ENCODE peak calls at places on chromosomes 3 and 15, in ten cellular contexts. E, X, H, Y, L, A, R, J, U and S are unnamed samples.

GRCh38 chr3:104066658-104067057 is 1300.1 kb upstream of the ALCAM start:
- DNase-seq in E (no peak), X (no peak), H (no peak), Y (no peak), L (no peak), A (no peak), R (no peak), J (peak), U (no peak), S (no peak)

GRCh38 chr3:178709047-178709446 is 172.8 kb downstream of the KCNMB2 start:
- DNase-seq in E (no peak), X (no peak), H (no peak), Y (no peak), L (no peak), A (no peak), R (no peak), J (no peak), U (no peak), S (no peak)

GRCh38 chr3:54342676-54343075 is 220.3 kb downstream of the CACNA2D3 start:
- DNase-seq in E (no peak), X (no peak), H (no peak), Y (no peak), L (no peak), A (no peak), R (no peak), J (no peak), U (peak), S (no peak)

GRCh38 chr3:36763850-36764703 is at the start of gene DCLK3:
- DNase-seq in E (no peak), X (no peak), H (peak), Y (no peak), L (no peak), A (no peak), R (no peak), J (no peak), U (no peak), S (peak)

GRCh38 chr3:152268501-152269422 is at the start of gene MBNL1:
- DNase-seq in E (peak), X (peak), H (peak), Y (peak), L (peak), A (peak), R (peak), J (peak), U (peak), S (peak)

GRCh38 chr15:68302729-68303128 is 25.2 kb downstream of the FEM1B start:
- DNase-seq in E (no peak), X (no peak), H (peak), Y (peak), L (no peak), A (no peak), R (no peak), J (no peak), U (no peak), S (no peak)

GRCh38 chr15:40051616-40052415 is 12.8 kb upstream of the SRP14 start:
- DNase-seq in E (no peak), X (no peak), H (peak), Y (no peak), L (no peak), A (no peak), R (no peak), J (no peak), U (no peak), S (no peak)

GRCh38 chr15:63969652-63970421 is 76.4 kb downstream of the DAPK2 start:
- DNase-seq in E (peak), X (no peak), H (peak), Y (no peak), L (no peak), A (no peak), R (peak), J (no peak), U (peak), S (no peak)

GRCh38 chr3:42632146-42632545 is 21.4 kb upstream of the ZBTB47 start:
- DNase-seq in E (no peak), X (no peak), H (no peak), Y (no peak), L (no peak), A (no peak), R (no peak), J (no peak), U (no peak), S (no peak)

GRCh38 chr3:4825572-4826236 is 153.5 kb upstream of the BHLHE40 start:
- DNase-seq in E (peak), X (peak), H (no peak), Y (no peak), L (no peak), A (peak), R (peak), J (no peak), U (peak), S (peak)

GRCh38 chr3:133662256-133662773 is 574 bp upstream of the TOPBP1 start:
- DNase-seq in E (no peak), X (no peak), H (no peak), Y (no peak), L (peak), A (peak), R (peak), J (peak), U (no peak), S (no peak)

GRCh38 chr15:95784508-95784907 is 546.0 kb upstream of the NR2F2 start:
- DNase-seq in E (no peak), X (no peak), H (no peak), Y (no peak), L (no peak), A (no peak), R (no peak), J (no peak), U (no peak), S (no peak)

GRCh38 chr3:112640333-112640863 is 545 bp downstream of the CCDC80 start:
- DNase-seq in E (no peak), X (no peak), H (no peak), Y (peak), L (no peak), A (peak), R (no peak), J (peak), U (no peak), S (no peak)

GRCh38 chr3:21356402-21356801 is 394.6 kb downstream of the ZNF385D start:
- DNase-seq in E (no peak), X (no peak), H (no peak), Y (no peak), L (no peak), A (no peak), R (no peak), J (peak), U (no peak), S (no peak)

GRCh38 chr15:75349851-75350588 is 3.2 kb downstream of the NEIL1 start:
- DNase-seq in E (no peak), X (no peak), H (peak), Y (no peak), L (peak), A (no peak), R (no peak), J (no peak), U (peak), S (no peak)

GRCh38 chr3:109050591-109051167 is 67.3 kb downstream of the MORC1 start:
- DNase-seq in E (no peak), X (no peak), H (no peak), Y (no peak), L (peak), A (peak), R (peak), J (peak), U (no peak), S (no peak)

GRCh38 chr15:65532738-65533051 is 2.4 kb downstream of the HACD3 start:
- DNase-seq in E (no peak), X (no peak), H (no peak), Y (no peak), L (no peak), A (peak), R (peak), J (peak), U (no peak), S (no peak)

GRCh38 chr3:127791221-127791913 is 30.9 kb downstream of the MGLL start:
- DNase-seq in E (no peak), X (no peak), H (peak), Y (no peak), L (peak), A (peak), R (no peak), J (peak), U (no peak), S (peak)

GRCh38 chr3:123719785-123720531 is 135.1 kb upstream of the HACD2 start:
- DNase-seq in E (peak), X (peak), H (no peak), Y (peak), L (no peak), A (no peak), R (no peak), J (no peak), U (peak), S (no peak)

GRCh38 chr3:192514081-192514753 is 213.1 kb downstream of the FGF12 start:
- DNase-seq in E (no peak), X (no peak), H (peak), Y (no peak), L (no peak), A (peak), R (no peak), J (peak), U (peak), S (peak)

GRCh38 chr3:46899151-46900006 is 21.9 kb downstream of the PTH1R start:
- DNase-seq in E (no peak), X (peak), H (peak), Y (no peak), L (no peak), A (no peak), R (no peak), J (no peak), U (no peak), S (peak)

GRCh38 chr3:20990896-20991295 is 760.1 kb downstream of the ZNF385D start:
- DNase-seq in E (no peak), X (no peak), H (no peak), Y (no peak), L (no peak), A (no peak), R (no peak), J (no peak), U (no peak), S (no peak)

GRCh38 chr3:170038434-170039110 is 777 bp downstream of the GPR160 start:
- DNase-seq in E (no peak), X (no peak), H (peak), Y (no peak), L (peak), A (peak), R (no peak), J (peak), U (peak), S (no peak)

GRCh38 chr15:84982301-84982920 is 755 bp downstream of the PDE8A start:
- DNase-seq in E (peak), X (peak), H (peak), Y (peak), L (peak), A (peak), R (peak), J (peak), U (peak), S (peak)

GRCh38 chr3:107910713-107911259 is 180.0 kb downstream of the CD47 start:
- DNase-seq in E (no peak), X (no peak), H (no peak), Y (no peak), L (no peak), A (no peak), R (no peak), J (no peak), U (no peak), S (no peak)

GRCh38 chr15:59284768-59285368 is 78.2 kb downstream of the LDHAL6B start:
- DNase-seq in E (no peak), X (no peak), H (no peak), Y (no peak), L (no peak), A (peak), R (no peak), J (peak), U (no peak), S (no peak)

DNA sequence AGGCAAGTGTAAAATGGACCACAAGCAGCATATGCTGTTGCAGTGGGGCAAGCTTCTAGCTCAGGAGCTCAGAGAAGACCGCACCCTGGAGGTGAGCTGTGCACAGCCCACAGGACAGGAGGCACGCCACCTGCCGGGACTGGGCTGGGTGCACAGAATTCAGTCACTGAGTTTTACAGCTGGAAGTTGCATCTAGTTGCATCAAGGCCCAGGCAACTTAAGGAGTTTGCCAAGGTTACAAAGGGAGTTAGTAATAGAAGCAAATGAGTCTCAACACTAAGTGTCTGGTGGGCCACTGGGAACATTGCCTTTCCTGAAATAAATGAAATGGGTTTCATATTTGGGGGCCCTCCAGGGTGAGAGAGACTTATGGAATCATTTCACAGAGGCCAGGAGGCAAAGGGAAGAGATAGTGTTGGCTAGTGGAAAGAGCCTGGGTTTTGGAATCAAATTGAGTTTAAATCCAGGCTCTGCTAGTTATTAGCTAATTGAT is 36.0 kb upstream of the TIMP4 start:
- DNase-seq in E (no peak), X (no peak), H (peak), Y (no peak), L (peak), A (peak), R (peak), J (peak), U (no peak), S (no peak)
- TF ChIP-seq CTCF in E (no peak), X (no peak), H (no peak), Y (no peak), L (peak), A (peak), R (peak), J (peak), U (no peak), S (no peak)

GRCh38 chr3:56048333-56048732 is 419.9 kb downstream of the ERC2 start:
- DNase-seq in E (no peak), X (no peak), H (no peak), Y (no peak), L (no peak), A (no peak), R (no peak), J (no peak), U (no peak), S (no peak)

GRCh38 chr3:56042326-56042951 is 425.8 kb downstream of the ERC2 start:
- DNase-seq in E (no peak), X (no peak), H (no peak), Y (no peak), L (peak), A (peak), R (peak), J (peak), U (no peak), S (no peak)
- H3K27ac ChIP-seq in E (no peak), X (no peak), H (no peak), Y (no peak), L (no peak), A (no peak), R (no peak), J (no peak), U (no peak), S (no peak)

GRCh38 chr3:157859541-157859940 is 246.7 kb downstream of the SHOX2 start:
- DNase-seq in E (no peak), X (no peak), H (no peak), Y (no peak), L (no peak), A (no peak), R (no peak), J (no peak), U (no peak), S (no peak)

GRCh38 chr3:157871248-157871647 is 235.0 kb downstream of the SHOX2 start:
- DNase-seq in E (no peak), X (no peak), H (no peak), Y (no peak), L (no peak), A (no peak), R (no peak), J (no peak), U (no peak), S (no peak)

GRCh38 chr3:157868881-157869280 is 237.3 kb downstream of the SHOX2 start:
- DNase-seq in E (no peak), X (no peak), H (no peak), Y (no peak), L (no peak), A (no peak), R (no peak), J (no peak), U (no peak), S (no peak)

GRCh38 chr3:157868168-157868567 is 238.1 kb downstream of the SHOX2 start:
- DNase-seq in E (no peak), X (no peak), H (no peak), Y (no peak), L (no peak), A (no peak), R (no peak), J (no peak), U (no peak), S (no peak)

GRCh38 chr3:157865449-157865862 is 240.8 kb downstream of the SHOX2 start:
- DNase-seq in E (no peak), X (no peak), H (peak), Y (no peak), L (peak), A (peak), R (peak), J (peak), U (no peak), S (no peak)
- TF ChIP-seq CTCF in E (peak), X (peak), H (peak), Y (no peak), L (peak), A (peak), R (peak), J (peak), U (no peak), S (peak)

GRCh38 chr3:189898559-189899153 is 222.0 kb downstream of the P3H2 start:
- DNase-seq in E (no peak), X (no peak), H (no peak), Y (no peak), L (no peak), A (no peak), R (no peak), J (no peak), U (no peak), S (no peak)

GRCh38 chr3:189897406-189897805 is 223.3 kb downstream of the P3H2 start:
- DNase-seq in E (no peak), X (no peak), H (no peak), Y (no peak), L (no peak), A (peak), R (no peak), J (no peak), U (no peak), S (no peak)

GRCh38 chr3:189901481-189901880 is 219.2 kb downstream of the P3H2 start:
- DNase-seq in E (no peak), X (no peak), H (no peak), Y (no peak), L (no peak), A (no peak), R (no peak), J (no peak), U (no peak), S (no peak)

GRCh38 chr3:189900578-189900977 is 220.1 kb downstream of the P3H2 start:
- DNase-seq in E (no peak), X (no peak), H (no peak), Y (no peak), L (no peak), A (no peak), R (no peak), J (peak), U (no peak), S (no peak)

GRCh38 chr3:189899186-189899585 is 221.5 kb downstream of the P3H2 start:
- DNase-seq in E (no peak), X (no peak), H (no peak), Y (no peak), L (no peak), A (no peak), R (no peak), J (no peak), U (no peak), S (no peak)
- H3K27ac ChIP-seq in E (no peak), X (no peak), H (no peak), Y (no peak), L (no peak), A (peak), R (no peak), J (no peak), U (no peak), S (no peak)

GRCh38 chr3:51974277-51974962 is 444 bp upstream of the ABHD14A start:
- DNase-seq in E (no peak), X (no peak), H (peak), Y (peak), L (no peak), A (no peak), R (no peak), J (no peak), U (no peak), S (peak)
- TF ChIP-seq CTCF in E (peak), X (peak), H (peak), Y (no peak), L (peak), A (no peak), R (peak), J (peak), U (no peak), S (no peak)